ENCODE peak calls at places on chromosomes 3 and 15, in eight cellular contexts. J is RPMI8226, N is M059J, B is H9, R is smooth muscle cell of the brain vasculature, I is NCI-H2081, G is AG09319, U is NCI-H1694 treated with DMSO at 0.1 percent for 48 hours. O is an unnamed sample.

GRCh38 chr3:30577788-30578187 is 28.6 kb upstream of the TGFBR2 start:
- DNase-seq in N (no peak), B (no peak), G (no peak), R (no peak), I (no peak), U (no peak), J (no peak), O (no peak)

GRCh38 chr15:87973456-87974215 is 282.9 kb downstream of the NTRK3 start:
- DNase-seq in B (no peak), U (no peak), N (peak), R (no peak), J (peak), G (no peak), I (no peak), O (no peak)

GRCh38 chr3:150545419-150546225 is 674 bp downstream of the SERP1 start:
- DNase-seq in I (peak), J (peak), U (no peak), B (no peak), N (peak), G (no peak), R (no peak), O (no peak)

GRCh38 chr3:11803977-11804903 is 42.4 kb downstream of the TAMM41 start:
- DNase-seq in G (no peak), I (peak), U (peak), R (no peak), N (peak), B (peak), J (peak), O (no peak)

GRCh38 chr3:53733433-53733832 is 112.8 kb downstream of the CHDH start:
- DNase-seq in J (no peak), I (no peak), U (no peak), R (no peak), N (no peak), B (no peak), G (no peak), O (no peak)

GRCh38 chr3:69178838-69179739 is 56.7 kb upstream of the LMOD3 start:
- DNase-seq in B (no peak), R (no peak), U (no peak), G (no peak), J (peak), N (peak), I (no peak), O (no peak)

GRCh38 chr3:146581877-146582508 is 23.2 kb downstream of the PLSCR5 start:
- DNase-seq in N (no peak), G (no peak), J (no peak), B (no peak), R (no peak), U (no peak), I (no peak), O (no peak)

GRCh38 chr3:62051506-62051905 is 321.8 kb downstream of the FEZF2 start:
- DNase-seq in N (peak), J (no peak), U (peak), B (no peak), R (no peak), I (peak), G (no peak), O (peak)

GRCh38 chr3:53416530-53416929 is 69.2 kb upstream of the DCP1A start:
- DNase-seq in U (no peak), N (no peak), B (no peak), I (no peak), G (no peak), R (no peak), J (no peak), O (no peak)

GRCh38 chr3:105965384-105965783 is 96.6 kb upstream of the CBLB start:
- DNase-seq in N (no peak), G (peak), I (no peak), R (peak), B (no peak), U (no peak), J (no peak), O (no peak)